ENCODE peak calls at places on chromosomes 12 and 14, in four cellular contexts. D is mesendoderm, F is H9, L is IMR-90. Y is an unnamed sample.

GRCh38 chr14:44107156-44107555 is 399.9 kb downstream of the FSCB start:
- DNase-seq in D (no peak), F (no peak), L (no peak), Y (no peak)

GRCh38 chr14:68291820-68292219 is 472.2 kb downstream of the RAD51B start:
- DNase-seq in D (peak; percentile 99), F (peak; percentile 78), L (no peak), Y (peak; percentile 57)

GRCh38 chr12:126156806-126157574 is 1091.8 kb downstream of the AACS start:
- DNase-seq in D (peak; percentile 54), F (peak; percentile 87), L (no peak), Y (peak; percentile 3)

GRCh38 chr12:50283924-50284236 is 560 bp upstream of the LIMA1 start:
- DNase-seq in D (no peak), F (no peak), L (no peak), Y (no peak)

GRCh38 chr14:82855912-82856381 is 1322.3 kb upstream of the SEL1L start:
- DNase-seq in D (peak; percentile 18), F (no peak), L (peak; percentile 60), Y (no peak)

GRCh38 chr12:79681008-79681590 is 9.7 kb downstream of the PAWR start:
- DNase-seq in D (peak; percentile 71), F (no peak), L (peak; percentile 83), Y (no peak)

GRCh38 chr14:36346052-36346451 is 25.6 kb upstream of the MBIP start:
- DNase-seq in D (no peak), F (no peak), L (no peak), Y (no peak)

GRCh38 chr14:26896447-26896846 is 298.6 kb upstream of the NOVA1 start:
- DNase-seq in D (no peak), F (no peak), L (peak; percentile 3), Y (no peak)

GRCh38 chr12:110316861-110317260 is 35.8 kb downstream of the ATP2A2 start:
- DNase-seq in D (no peak), F (no peak), L (peak; percentile 91), Y (no peak)

GRCh38 chr12:27623645-27624044 is 72.6 kb upstream of the REP15 start:
- DNase-seq in D (no peak), F (no peak), L (peak; percentile 36), Y (no peak)

GRCh38 chr12:131619736-131620506 is 91.0 kb upstream of the SFSWAP start:
- DNase-seq in D (no peak), F (no peak), L (no peak), Y (no peak)

GRCh38 chr12:89730060-89730459 is 21.4 kb upstream of the ATP2B1 start:
- DNase-seq in D (no peak), F (no peak), L (no peak), Y (no peak)

GRCh38 chr14:39203659-39204606 is 28.9 kb downstream of the PNN start:
- DNase-seq in D (peak; percentile 95), F (peak; percentile 71), L (no peak), Y (no peak)

GRCh38 chr14:89813485-89814080 is 140.9 kb downstream of the EFCAB11 start:
- DNase-seq in D (peak; percentile 90), F (peak; percentile 44), L (peak; percentile 96), Y (no peak)

GRCh38 chr14:66490143-66491111 is 4.3 kb downstream of the CCDC196 start:
- DNase-seq in D (no peak), F (no peak), L (no peak), Y (no peak)

GRCh38 chr14:106518054-106518943 is 991.9 kb downstream of the TMEM121 start:
- DNase-seq in D (no peak), F (no peak), L (no peak), Y (no peak)

GRCh38 chr12:84911331-84912190 is 1.0 kb downstream of the SLC6A15 start:
- DNase-seq in D (peak; percentile 97), F (peak; percentile 95), L (peak; percentile 56), Y (peak; percentile 67)

GRCh38 chr14:92515510-92516343 is 2.1 kb downstream of the RIN3 start:
- DNase-seq in D (no peak), F (no peak), L (no peak), Y (no peak)

GRCh38 chr12:6333029-6333428 is 8.8 kb downstream of the TNFRSF1A start:
- DNase-seq in D (no peak), F (no peak), L (no peak), Y (no peak)

GRCh38 chr14:51597511-51597920 is 54.2 kb upstream of the FRMD6 start:
- DNase-seq in D (no peak), F (no peak), L (peak; percentile 79), Y (no peak)

GRCh38 chr12:7083125-7083524 is 9.1 kb downstream of the C1R start:
- DNase-seq in D (no peak), F (no peak), L (no peak), Y (no peak)

GRCh38 chr12:108821407-108822397 is 35.7 kb downstream of the SSH1 start:
- DNase-seq in D (no peak), F (no peak), L (peak; percentile 69), Y (no peak)

GRCh38 chr12:80780746-80781145 is 64.0 kb downstream of the MYF5 start:
- DNase-seq in D (no peak), F (no peak), L (no peak), Y (no peak)

GRCh38 chr14:104977681-104978647 is at the start of gene AHNAK2:
- DNase-seq in D (peak; percentile 87), F (peak; percentile 92), L (peak; percentile 67), Y (peak; percentile 59)

GRCh38 chr14:104808456-104808855 is 7.6 kb downstream of the ZBTB42 start:
- DNase-seq in D (no peak), F (no peak), L (no peak), Y (no peak)

GRCh38 chr12:42260518-42260917 is 22.5 kb upstream of the YAF2 start:
- DNase-seq in D (no peak), F (no peak), L (no peak), Y (no peak)

GRCh38 chr12:31507966-31508365 is 83.0 kb downstream of the DENND5B start:
- DNase-seq in D (no peak), F (no peak), L (peak; percentile 70), Y (no peak)

GRCh38 chr12:7994731-7995205 is 37.7 kb upstream of the FOXJ2 start:
- DNase-seq in D (peak; percentile 84), F (peak; percentile 53), L (peak; percentile 97), Y (no peak)

GRCh38 chr14:104442611-104443390 is 136.8 kb upstream of the C14orf180 start:
- DNase-seq in D (no peak), F (peak; percentile 31), L (no peak), Y (no peak)

GRCh38 chr14:69284170-69284569 is 24.2 kb downstream of the GALNT16 start:
- DNase-seq in D (no peak), F (no peak), L (no peak), Y (no peak)

DNA sequence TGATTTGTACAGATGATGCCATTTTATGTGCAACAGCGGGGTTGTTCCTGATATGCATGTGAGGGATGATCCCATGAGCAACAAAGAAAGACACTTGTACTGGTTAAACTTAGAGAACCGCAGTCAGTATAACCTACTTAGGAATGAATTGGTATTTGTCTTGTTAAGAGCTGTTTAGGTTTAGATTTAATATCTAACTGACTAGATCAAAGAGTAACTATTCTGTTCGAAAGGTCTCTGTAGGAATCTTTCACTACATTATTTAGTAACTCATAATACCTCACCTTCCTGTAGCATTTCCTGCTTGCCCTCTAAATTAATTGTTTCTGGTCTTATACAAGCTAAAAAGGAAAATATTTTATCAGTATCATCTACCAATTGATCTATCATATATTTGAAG is 350.4 kb downstream of the TRHDE start:
- DNase-seq in D (no peak), F (no peak), L (no peak), Y (no peak)
- H3K56ac ChIP-seq in D (no peak overlapping the region), F (no peak overlapping the region), L (no peak overlapping the region), Y (no peak overlapping the region)

DNA sequence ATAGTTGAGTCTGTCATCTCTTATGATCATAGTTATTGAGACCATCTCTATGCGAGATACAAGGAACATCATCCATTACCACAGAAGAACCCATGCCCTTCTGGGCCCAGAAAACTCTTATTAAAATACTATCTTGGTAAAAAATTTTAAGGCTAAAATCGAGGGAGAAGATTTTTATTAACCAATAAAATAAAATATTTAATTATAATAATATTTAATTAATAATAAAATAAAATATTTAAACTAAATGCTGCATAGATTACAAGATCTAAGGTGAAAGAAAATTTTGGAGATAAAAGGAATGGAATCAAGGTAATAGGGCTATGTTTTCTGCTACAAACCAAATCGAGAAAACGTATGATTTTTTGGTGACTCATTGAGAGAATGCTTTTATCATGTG is 540.2 kb downstream of the KCNH5 start:
- DNase-seq in D (no peak), F (no peak), L (no peak), Y (no peak)
- H3K56ac ChIP-seq in D (no peak overlapping the region), F (no peak overlapping the region), L (no peak overlapping the region), Y (no peak overlapping the region)

GRCh38 chr12:67410246-67410645 is 141.1 kb downstream of the CAND1 start:
- DNase-seq in D (no peak), F (no peak), L (no peak), Y (no peak)
- H3K56ac ChIP-seq in D (no peak overlapping the region), F (no peak overlapping the region), L (no peak overlapping the region), Y (no peak overlapping the region)

GRCh38 chr14:64844993-64845536 is 34.6 kb downstream of the SPTB start:
- DNase-seq in D (no peak), F (no peak), L (no peak), Y (no peak)
- H3K56ac ChIP-seq in D (no peak overlapping the region), F (no peak overlapping the region), L (no peak overlapping the region), Y (no peak overlapping the region)

DNA sequence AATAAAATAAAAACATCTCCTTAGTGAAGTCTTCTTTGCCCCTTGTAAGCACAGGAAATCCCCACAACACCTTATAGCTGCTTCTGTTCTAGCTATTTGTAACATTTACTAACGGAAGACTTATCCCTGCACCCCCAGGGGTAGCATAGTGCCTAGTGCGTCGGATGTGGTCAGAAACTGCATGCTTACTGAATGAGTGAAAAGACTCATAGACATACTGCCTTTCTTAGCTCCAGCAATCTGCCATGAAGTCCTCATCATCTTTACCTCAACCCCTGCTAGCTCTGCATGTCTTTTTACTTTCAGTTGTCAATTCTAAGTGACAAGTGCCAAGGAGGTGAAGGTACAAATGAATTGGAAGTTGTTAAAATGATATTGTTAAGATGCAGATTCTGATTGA is 12.9 kb downstream of the RIOX1 start:
- DNase-seq in D (no peak), F (no peak), L (peak; percentile 76), Y (no peak)
- H3K56ac ChIP-seq in D (no peak overlapping the region), F (no peak overlapping the region), L (no peak overlapping the region), Y (no peak overlapping the region)

DNA sequence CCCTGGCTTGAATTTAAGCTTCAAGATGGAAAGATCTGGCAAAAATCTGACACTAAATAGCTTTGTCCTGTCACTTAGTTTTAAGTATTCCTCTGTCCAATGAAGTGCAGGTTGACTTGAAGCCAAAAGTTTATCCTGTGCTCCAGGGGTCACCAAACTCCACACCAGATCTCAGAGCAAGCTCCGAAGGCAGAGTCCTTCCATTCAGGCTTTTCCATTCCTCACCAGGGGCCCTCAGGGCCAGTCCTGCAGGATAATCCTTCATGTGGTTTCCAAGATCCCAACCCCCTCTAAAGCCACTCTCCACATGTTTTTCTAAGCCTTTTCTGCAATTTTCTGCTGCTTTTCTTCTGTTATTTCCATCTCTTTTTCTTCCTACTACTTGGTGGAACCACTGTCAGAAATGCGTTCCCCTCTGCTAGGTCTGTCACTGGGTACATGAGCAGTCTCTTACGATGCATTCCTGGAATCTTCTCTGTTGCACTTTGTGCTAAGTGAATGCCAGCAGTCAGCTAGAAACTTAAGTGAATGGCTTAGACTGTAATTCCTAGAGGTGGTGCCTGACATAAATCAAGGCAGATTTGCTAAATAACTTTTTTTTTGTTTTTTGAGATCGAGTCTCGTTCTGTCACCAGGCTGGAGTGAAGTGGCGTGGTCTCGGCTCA is 251.4 kb downstream of the MSRB3 start:
- DNase-seq in D (no peak), F (no peak), L (no peak), Y (no peak)
- H3K56ac ChIP-seq in D (no peak overlapping the region), F (no peak overlapping the region), L (no peak overlapping the region), Y (no peak overlapping the region)

GRCh38 chr12:107560906-107561285 is 124.7 kb upstream of the PWP1 start:
- DNase-seq in D (no peak), F (no peak), L (no peak), Y (no peak)
- H3K56ac ChIP-seq in D (no peak overlapping the region), F (no peak overlapping the region), L (no peak overlapping the region), Y (no peak overlapping the region)